ENCODE peak calls at places on chromosomes 4 and X, in ten cellular contexts. D is stimulated activated CD8-positive, alpha-beta memory T cell treated with anti-CD3 and anti-CD28 coated beads, Interleukin-15, amount 100 ng/mL, for 4 hours; B is EL; U is activated CD8-positive, alpha-beta memory T cell treated with anti-CD3 and anti-CD28 coated beads, Interleukin-2, amount 10 ng/mL, durations not matched to agents 7 days and 5 days; K is brain microvascular endothelial cell; W is GOT3; C is activated T-helper 1 cell treated with anti-CD3 and anti-CD28 coated beads, Interleukin-2, amount 50 U/mL, for 16 hours; R is neural progenitor cell; P is fibroblast of pulmonary artery; F is heart left ventricle. O is an unnamed sample.

GRCh38 chr4:752196-752861 is 46.7 kb downstream of the PCGF3 start:
- DNase-seq in P (no peak), D (no peak), C (no peak), R (no peak), K (no peak), B (no peak), W (no peak), U (no peak), F (no peak), O (no peak)

GRCh38 chr4:174764105-174764729 is 64.8 kb downstream of the GLRA3 start:
- DNase-seq in U (no peak), K (no peak), P (peak; percentile 71), F (no peak), B (peak; percentile 29), R (peak; percentile 68), C (no peak), W (no peak), D (no peak), O (no peak)

GRCh38 chrX:18617351-18617750 is 54.6 kb downstream of the RS1 start:
- DNase-seq in F (no peak), C (no peak), W (no peak), K (peak; percentile 53), R (peak; percentile 6), D (no peak), U (no peak), B (peak; percentile 45), P (peak; percentile 63), O (no peak)

GRCh38 chrX:34585561-34585960 is 71.5 kb downstream of the TMEM47 start:
- DNase-seq in D (no peak), P (peak; percentile 0), U (no peak), W (no peak), B (no peak), F (no peak), C (no peak), R (no peak), K (no peak), O (no peak)

GRCh38 chr4:5992171-5993062 is 25.8 kb downstream of the C4orf50 start:
- DNase-seq in R (no peak), P (no peak), C (no peak), D (no peak), U (no peak), F (no peak), W (no peak), B (no peak), K (no peak), O (no peak)

GRCh38 chr4:147824316-147824715 is 92.4 kb downstream of the ARHGAP10 start:
- DNase-seq in D (no peak), W (no peak), K (no peak), F (no peak), B (no peak), P (no peak), C (no peak), R (no peak), U (no peak), O (no peak)

GRCh38 chrX:3939967-3940610 is 226.6 kb upstream of the PRKX start:
- DNase-seq in F (no peak), D (no peak), W (no peak), P (peak; percentile 29), C (no peak), R (peak; percentile 41), B (peak; percentile 3), K (peak; percentile 3), U (no peak), O (no peak)

GRCh38 chr4:130808492-130808891 is 1712.5 kb downstream of the C4orf33 start:
- DNase-seq in D (no peak), B (peak; percentile 37), U (no peak), C (no peak), P (peak; percentile 19), F (no peak), K (peak; percentile 4), R (peak; percentile 31), W (no peak), O (no peak)

GRCh38 chrX:154717824-154718223 is 33.1 kb downstream of the GAB3 start:
- DNase-seq in B (peak; percentile 26), F (no peak), U (peak; percentile 57), K (peak; percentile 33), D (no peak), C (no peak), P (peak; percentile 45), W (no peak), R (no peak), O (peak; percentile 43)

GRCh38 chr4:100075056-100075455 is 115.2 kb downstream of the DDIT4L start:
- DNase-seq in K (peak; percentile 27), P (no peak), B (peak; percentile 45), F (no peak), R (no peak), D (no peak), W (no peak), U (no peak), C (no peak), O (no peak)

GRCh38 chrX:48492293-48492910 is 16.4 kb upstream of the PORCN start:
- DNase-seq in R (no peak), F (no peak), P (peak; percentile 17), C (no peak), K (peak; percentile 47), D (no peak), W (no peak), U (no peak), B (peak; percentile 64), O (no peak)

GRCh38 chrX:18401848-18402213 is 23.6 kb upstream of the CDKL5 start:
- DNase-seq in U (no peak), D (no peak), B (no peak), C (no peak), P (no peak), K (no peak), W (no peak), R (no peak), F (no peak), O (no peak)

GRCh38 chr4:185792384-185793146 is 19.4 kb downstream of the SORBS2 start:
- DNase-seq in P (peak; percentile 92), F (no peak), U (no peak), R (peak; percentile 15), B (peak; percentile 96), W (no peak), D (no peak), K (peak; percentile 99), C (no peak), O (no peak)

GRCh38 chr4:87399148-87399547 is 8.2 kb upstream of the HSD17B11 start:
- DNase-seq in R (peak; percentile 51), B (no peak), W (no peak), P (no peak), K (no peak), D (no peak), U (no peak), C (no peak), F (no peak), O (no peak)

GRCh38 chr4:8459867-8460453 is 19.4 kb downstream of the TRMT44 start:
- DNase-seq in P (no peak), D (no peak), C (no peak), W (no peak), F (no peak), B (peak; percentile 34), U (no peak), K (no peak), R (no peak), O (no peak)

GRCh38 chr4:99087887-99088484 is 602 bp downstream of the ADH5 start:
- DNase-seq in F (peak; percentile 59), P (peak; percentile 91), K (peak; percentile 47), B (peak; percentile 57), D (no peak), C (no peak), W (no peak), R (peak; percentile 64), U (peak; percentile 54), O (peak; percentile 41)

GRCh38 chr4:128322986-128323385 is 35.4 kb upstream of the PGRMC2 start:
- DNase-seq in B (peak; percentile 94), R (no peak), K (peak; percentile 91), C (no peak), D (no peak), P (peak; percentile 77), U (no peak), F (no peak), W (no peak), O (no peak)

GRCh38 chr4:52091811-52092210 is 40.7 kb downstream of the SPATA18 start:
- DNase-seq in C (no peak), B (no peak), F (no peak), U (no peak), P (no peak), D (no peak), W (no peak), R (no peak), K (no peak), O (no peak)

GRCh38 chrX:104310084-104310483 is 55.4 kb upstream of the ESX1 start:
- DNase-seq in F (no peak), R (no peak), P (peak; percentile 51), C (no peak), D (no peak), B (peak; percentile 40), W (no peak), U (no peak), K (peak; percentile 28), O (no peak)

GRCh38 chrX:43552166-43552565 is 103.9 kb upstream of the MAOA start:
- DNase-seq in B (no peak), P (no peak), C (no peak), D (no peak), U (no peak), K (no peak), R (no peak), W (no peak), F (no peak), O (no peak)

GRCh38 chrX:113947548-113947947 is 636.3 kb upstream of the HTR2C start:
- DNase-seq in U (no peak), K (no peak), R (peak; percentile 37), C (no peak), P (no peak), F (no peak), D (no peak), W (no peak), B (no peak), O (no peak)

GRCh38 chr4:109495514-109495913 is 61.9 kb downstream of the SEC24B start:
- DNase-seq in K (no peak), R (no peak), F (no peak), C (no peak), W (no peak), D (no peak), P (no peak), B (no peak), U (no peak), O (no peak)

GRCh38 chrX:117840645-117841044 is 276.0 kb downstream of the KLHL13 start:
- DNase-seq in B (no peak), R (no peak), P (no peak), F (no peak), C (no peak), K (no peak), U (no peak), W (no peak), D (no peak), O (no peak)

GRCh38 chrX:87846956-87847355 is 329.4 kb downstream of the KLHL4 start:
- DNase-seq in F (no peak), R (no peak), P (no peak), U (no peak), B (no peak), K (no peak), W (no peak), D (no peak), C (no peak), O (no peak)

GRCh38 chrX:87337267-87337666 is 180.3 kb upstream of the KLHL4 start:
- DNase-seq in C (no peak), B (no peak), P (peak; percentile 3), D (no peak), F (no peak), K (no peak), W (no peak), R (no peak), U (no peak), O (no peak)

GRCh38 chrX:44447214-44447613 is 95.4 kb downstream of the FUNDC1 start:
- DNase-seq in W (no peak), P (no peak), K (no peak), R (no peak), D (no peak), F (no peak), C (no peak), U (no peak), B (no peak), O (no peak)

GRCh38 chr4:127141857-127142256 is 490.9 kb upstream of the INTU start:
- DNase-seq in K (no peak), D (no peak), F (no peak), P (peak; percentile 36), R (no peak), B (peak; percentile 75), W (no peak), U (no peak), C (no peak), O (no peak)

GRCh38 chr4:177728361-177729152 is 286.3 kb upstream of the AGA start:
- DNase-seq in K (no peak), W (no peak), F (no peak), R (no peak), C (no peak), P (no peak), B (no peak), U (no peak), D (no peak), O (no peak)

O was measured in activated CD8-positive, alpha-beta T cell treated with anti-CD3 and anti-CD28 coated beads, Interleukin-2, amount 10 ng/mL, durations not matched to agents 7 days and 5 days.